ENCODE peak calls at places on chromosomes 12 and 14, in nine cellular contexts. F is aorta; V is omental fat pad; L is effector memory CD8-positive, alpha-beta T cell; K is right cardiac atrium; I is memory B cell; R is CD8-positive, alpha-beta T cell; Y is left lobe of liver; M is stimulated activated naive CD8-positive, alpha-beta T cell treated with anti-CD3 and anti-CD28 coated beads, Interleukin-15, Interleukin-2, amounts not matched to agents 100 U/mL and 50 U/mL, for 24 hours. D is an unnamed sample.

GRCh38 chr12:111359231-111359913 is 9.5 kb downstream of the PHETA1 start:
- ATAC-seq in F (no peak), V (no peak), L (no peak), K (no peak), I (no peak), R (no peak), Y (no peak), M (peak), D (peak)

GRCh38 chr12:8987589-8988205 is 1.6 kb upstream of the KLRG1 start:
- ATAC-seq in F (no peak), V (no peak), L (peak), K (no peak), I (no peak), R (peak), Y (no peak), M (no peak), D (peak)

GRCh38 chr12:10607885-10608458 is 5.4 kb downstream of the MAGOHB start:
- ATAC-seq in F (no peak), V (no peak), L (no peak), K (no peak), I (no peak), R (no peak), Y (no peak), M (no peak), D (no peak)

GRCh38 chr12:53324113-53324778 is 2.8 kb upstream of the AAAS start:
- ATAC-seq in F (no peak), V (no peak), L (peak), K (no peak), I (peak), R (peak), Y (peak), M (peak), D (peak)

GRCh38 chr14:70884595-70885342 is 22.5 kb upstream of the PCNX1 start:
- ATAC-seq in F (no peak), V (no peak), L (no peak), K (no peak), I (no peak), R (no peak), Y (no peak), M (peak), D (peak)

GRCh38 chr12:47712171-47712570 is 6.3 kb upstream of the RPAP3 start:
- ATAC-seq in F (no peak), V (no peak), L (no peak), K (no peak), I (no peak), R (no peak), Y (no peak), M (no peak), D (no peak)

GRCh38 chr12:109166371-109166770 is 50.0 kb downstream of the ACACB start:
- ATAC-seq in F (no peak), V (no peak), L (no peak), K (no peak), I (no peak), R (no peak), Y (no peak), M (no peak), D (no peak)

GRCh38 chr12:123050331-123050809 is 69.9 kb downstream of the ARL6IP4 start:
- ATAC-seq in F (peak), V (no peak), L (no peak), K (peak), I (no peak), R (no peak), Y (peak), M (peak), D (peak)

GRCh38 chr12:113439606-113440030 is 17.4 kb downstream of the SDSL start:
- ATAC-seq in F (no peak), V (no peak), L (no peak), K (peak), I (no peak), R (no peak), Y (peak), M (peak), D (no peak)

GRCh38 chr14:23128969-23129758 is 10.1 kb upstream of the CEBPE start:
- ATAC-seq in F (no peak), V (no peak), L (no peak), K (no peak), I (no peak), R (no peak), Y (peak), M (no peak), D (no peak)

GRCh38 chr14:93970967-93971634 is 5.3 kb downstream of the ASB2 start:
- ATAC-seq in F (no peak), V (no peak), L (peak), K (no peak), I (peak), R (peak), Y (peak), M (peak), D (peak)

GRCh38 chr12:95323204-95323603 is 105.6 kb downstream of the VEZT start:
- ATAC-seq in F (no peak), V (no peak), L (no peak), K (no peak), I (no peak), R (no peak), Y (peak), M (no peak), D (no peak)

GRCh38 chr14:22282429-22282828 is 306.6 kb downstream of the DAD1 start:
- ATAC-seq in F (no peak), V (no peak), L (no peak), K (no peak), I (peak), R (no peak), Y (no peak), M (no peak), D (no peak)

GRCh38 chr14:23561873-23562821 is 5.4 kb downstream of the AP1G2 start:
- ATAC-seq in F (no peak), V (no peak), L (no peak), K (no peak), I (no peak), R (no peak), Y (no peak), M (no peak), D (no peak)

GRCh38 chr14:104594310-104595046 is 10.1 kb downstream of the TMEM179 start:
- ATAC-seq in F (no peak), V (no peak), L (no peak), K (no peak), I (no peak), R (no peak), Y (no peak), M (no peak), D (no peak)

GRCh38 chr12:104632724-104633181 is 176.0 kb downstream of the CHST11 start:
- ATAC-seq in F (no peak), V (peak), L (no peak), K (peak), I (no peak), R (no peak), Y (no peak), M (peak), D (peak)

GRCh38 chr12:107903377-107904061 is 129.0 kb downstream of the ASCL4 start:
- ATAC-seq in F (no peak), V (peak), L (no peak), K (peak), I (peak), R (no peak), Y (no peak), M (peak), D (peak)

GRCh38 chr12:110545812-110546211 is 37.3 kb downstream of the PPTC7 start:
- ATAC-seq in F (no peak), V (no peak), L (no peak), K (no peak), I (no peak), R (no peak), Y (no peak), M (no peak), D (no peak)

GRCh38 chr12:48969847-48970701 is 1.5 kb downstream of the WNT10B start:
- ATAC-seq in F (peak), V (peak), L (peak), K (peak), I (peak), R (peak), Y (no peak), M (no peak), D (peak)

GRCh38 chr14:50795909-50796308 is 35.1 kb downstream of the NIN start:
- ATAC-seq in F (no peak), V (no peak), L (no peak), K (no peak), I (no peak), R (no peak), Y (no peak), M (no peak), D (no peak)

GRCh38 chr14:91402278-91403068 is 15.1 kb downstream of the CCDC88C start:
- ATAC-seq in F (no peak), V (no peak), L (peak), K (peak), I (no peak), R (peak), Y (peak), M (no peak), D (no peak)

GRCh38 chr12:14949631-14950030 is 11.3 kb upstream of the ERP27 start:
- ATAC-seq in F (no peak), V (no peak), L (no peak), K (no peak), I (no peak), R (no peak), Y (no peak), M (no peak), D (no peak)

GRCh38 chr12:86264451-86265328 is 8.5 kb upstream of the MGAT4C start:
- ATAC-seq in F (peak), V (peak), L (no peak), K (peak), I (no peak), R (no peak), Y (no peak), M (no peak), D (no peak)

GRCh38 chr14:81193924-81194633 is 26.7 kb downstream of the GTF2A1 start:
- ATAC-seq in F (no peak), V (no peak), L (no peak), K (no peak), I (no peak), R (peak), Y (no peak), M (no peak), D (peak)

GRCh38 chr12:104147346-104147745 is 9.3 kb upstream of the NFYB start:
- ATAC-seq in F (no peak), V (no peak), L (no peak), K (peak), I (no peak), R (no peak), Y (no peak), M (no peak), D (no peak)

GRCh38 chr14:97866664-97867063 is 1069.5 kb downstream of the VRK1 start:
- ATAC-seq in F (no peak), V (no peak), L (no peak), K (no peak), I (no peak), R (no peak), Y (no peak), M (peak), D (peak)

GRCh38 chr12:32756476-32757158 is 920 bp upstream of the YARS2 start:
- ATAC-seq in F (no peak), V (no peak), L (no peak), K (no peak), I (no peak), R (no peak), Y (no peak), M (no peak), D (no peak)

GRCh38 chr14:52391866-52392600 is 77.9 kb downstream of the PTGER2 start:
- ATAC-seq in F (no peak), V (no peak), L (no peak), K (peak), I (no peak), R (no peak), Y (no peak), M (no peak), D (no peak)

GRCh38 chr12:153080-153746 is 60.7 kb downstream of the SLC6A12 start:
- ATAC-seq in F (peak), V (peak), L (peak), K (peak), I (peak), R (peak), Y (peak), M (peak), D (peak)

GRCh38 chr14:21352587-21352986 is 31.2 kb downstream of the SUPT16H start:
- ATAC-seq in F (no peak), V (no peak), L (no peak), K (peak), I (peak), R (no peak), Y (peak), M (no peak), D (no peak)

GRCh38 chr12:123743002-123743401 is 19.1 kb upstream of the DNAH10 start:
- ATAC-seq in F (no peak), V (no peak), L (no peak), K (no peak), I (peak), R (no peak), Y (no peak), M (no peak), D (no peak)

GRCh38 chr14:76768201-76768656 is 7.0 kb downstream of the VASH1 start:
- ATAC-seq in F (peak), V (peak), L (peak), K (peak), I (peak), R (peak), Y (peak), M (peak), D (peak)

GRCh38 chr14:28294834-28295440 is 471.6 kb upstream of the FOXG1 start:
- ATAC-seq in F (no peak), V (no peak), L (no peak), K (no peak), I (no peak), R (no peak), Y (peak), M (no peak), D (no peak)

GRCh38 chr14:36174767-36175424 is 1.6 kb downstream of the PTCSC3 start:
- ATAC-seq in F (no peak), V (no peak), L (no peak), K (no peak), I (no peak), R (no peak), Y (no peak), M (no peak), D (no peak)

GRCh38 chr12:67804168-67804567 is 155.6 kb downstream of the DYRK2 start:
- ATAC-seq in F (no peak), V (no peak), L (peak), K (no peak), I (no peak), R (peak), Y (no peak), M (peak), D (peak)

GRCh38 chr12:118925407-118926202 is 55.7 kb upstream of the SRRM4 start:
- ATAC-seq in F (peak), V (no peak), L (no peak), K (peak), I (no peak), R (no peak), Y (peak), M (no peak), D (no peak)

GRCh38 chr12:89225808-89226368 is 126.4 kb downstream of the DUSP6 start:
- ATAC-seq in F (peak), V (peak), L (peak), K (peak), I (no peak), R (peak), Y (no peak), M (peak), D (peak)

GRCh38 chr12:53563452-53563851 is 56.2 kb upstream of the NPFF start:
- ATAC-seq in F (no peak), V (no peak), L (no peak), K (no peak), I (no peak), R (no peak), Y (peak), M (no peak), D (no peak)

GRCh38 chr12:40474630-40475029 is 217.6 kb upstream of the CNTN1 start:
- ATAC-seq in F (no peak), V (no peak), L (no peak), K (no peak), I (no peak), R (no peak), Y (no peak), M (no peak), D (no peak)